ENCODE peak calls at places on chromosomes 2 and 18, in four cellular contexts. One of them, this sample, is unnamed.

GRCh38 chr18:36035253-36035652 is 32.1 kb downstream of the RPRD1A start:
- DNase-seq in CD8-positive, alpha-beta T cell: no peak
- DNase-seq in transverse colon: no peak
- DNase-seq in uterus: no peak
- DNase-seq in this sample: no peak

GRCh38 chr2:54545700-54546450 is 89.7 kb downstream of the SPTBN1 start:
- DNase-seq in CD8-positive, alpha-beta T cell: no peak
- DNase-seq in transverse colon: no peak
- DNase-seq in uterus: no peak
- DNase-seq in this sample: no peak

GRCh38 chr18:61949946-61950345 is 57.1 kb upstream of the RNF152 start:
- DNase-seq in CD8-positive, alpha-beta T cell: no peak
- DNase-seq in transverse colon: no peak
- DNase-seq in uterus: peak; percentile 46
- DNase-seq in this sample: no peak

GRCh38 chr2:231926761-231927565 is 767 bp upstream of the NPPC start:
- DNase-seq in CD8-positive, alpha-beta T cell: no peak
- DNase-seq in transverse colon: no peak
- DNase-seq in uterus: peak; percentile 31
- DNase-seq in this sample: peak; percentile 44

GRCh38 chr18:76977108-76977621 is 154.8 kb downstream of the ZNF236 start:
- DNase-seq in CD8-positive, alpha-beta T cell: no peak
- DNase-seq in transverse colon: peak; percentile 72
- DNase-seq in uterus: no peak
- DNase-seq in this sample: no peak

GRCh38 chr2:196478588-196478987 is 160.9 kb upstream of the CCDC150 start:
- DNase-seq in CD8-positive, alpha-beta T cell: no peak
- DNase-seq in transverse colon: no peak
- DNase-seq in uterus: no peak
- DNase-seq in this sample: no peak

GRCh38 chr2:241637233-241638062 is at the start of gene ATG4B:
- DNase-seq in CD8-positive, alpha-beta T cell: peak; percentile 69
- DNase-seq in transverse colon: peak; percentile 87
- DNase-seq in uterus: peak; percentile 84
- DNase-seq in this sample: peak; percentile 92

GRCh38 chr2:30232027-30232800 is 880 bp downstream of the LBH start:
- DNase-seq in CD8-positive, alpha-beta T cell: peak; percentile 73
- DNase-seq in transverse colon: peak; percentile 59
- DNase-seq in uterus: peak; percentile 75
- DNase-seq in this sample: peak; percentile 62

GRCh38 chr18:42477261-42477660 is 522.2 kb downstream of the PIK3C3 start:
- DNase-seq in CD8-positive, alpha-beta T cell: no peak
- DNase-seq in transverse colon: no peak
- DNase-seq in uterus: no peak
- DNase-seq in this sample: no peak

GRCh38 chr2:30979822-30980245 is 158.4 kb downstream of the GALNT14 start:
- DNase-seq in CD8-positive, alpha-beta T cell: no peak
- DNase-seq in transverse colon: no peak
- DNase-seq in uterus: peak; percentile 28
- DNase-seq in this sample: peak; percentile 51

GRCh38 chr2:105072039-105072438 is 34.2 kb downstream of the MRPS9 start:
- DNase-seq in CD8-positive, alpha-beta T cell: no peak
- DNase-seq in transverse colon: no peak
- DNase-seq in uterus: no peak
- DNase-seq in this sample: no peak

GRCh38 chr2:66445076-66445724 is 10.3 kb downstream of the MEIS1 start:
- DNase-seq in CD8-positive, alpha-beta T cell: no peak
- DNase-seq in transverse colon: no peak
- DNase-seq in uterus: peak; percentile 47
- DNase-seq in this sample: no peak

GRCh38 chr2:84757648-84758047 is 123.2 kb downstream of the TRABD2A start:
- DNase-seq in CD8-positive, alpha-beta T cell: no peak
- DNase-seq in transverse colon: no peak
- DNase-seq in uterus: no peak
- DNase-seq in this sample: no peak

GRCh38 chr18:5298156-5298852 is 2.8 kb upstream of the ZBTB14 start:
- DNase-seq in CD8-positive, alpha-beta T cell: no peak
- DNase-seq in transverse colon: no peak
- DNase-seq in uterus: no peak
- DNase-seq in this sample: peak; percentile 95

GRCh38 chr2:676647-677055 is 555 bp downstream of the TMEM18 start:
- DNase-seq in CD8-positive, alpha-beta T cell: peak; percentile 91
- DNase-seq in transverse colon: peak; percentile 99
- DNase-seq in uterus: peak; percentile 100
- DNase-seq in this sample: peak; percentile 99

GRCh38 chr2:88117976-88118375 is 9.9 kb downstream of the FABP1 start:
- DNase-seq in CD8-positive, alpha-beta T cell: no peak
- DNase-seq in transverse colon: no peak
- DNase-seq in uterus: no peak
- DNase-seq in this sample: no peak

GRCh38 chr2:235658371-235659174 is 164.7 kb downstream of the AGAP1 start:
- DNase-seq in CD8-positive, alpha-beta T cell: no peak
- DNase-seq in transverse colon: no peak
- DNase-seq in uterus: no peak
- DNase-seq in this sample: no peak

GRCh38 chr18:53754154-53754553 is 470.3 kb downstream of the MBD2 start:
- DNase-seq in CD8-positive, alpha-beta T cell: no peak
- DNase-seq in transverse colon: no peak
- DNase-seq in uterus: no peak
- DNase-seq in this sample: no peak

GRCh38 chr2:130252880-130253645 is 54.8 kb upstream of the TUBA3E start:
- DNase-seq in CD8-positive, alpha-beta T cell: no peak
- DNase-seq in transverse colon: peak; percentile 45
- DNase-seq in uterus: no peak
- DNase-seq in this sample: no peak

GRCh38 chr18:62716679-62717058 is 1.3 kb downstream of the PHLPP1 start:
- DNase-seq in CD8-positive, alpha-beta T cell: peak; percentile 34
- DNase-seq in transverse colon: peak; percentile 63
- DNase-seq in uterus: peak; percentile 46
- DNase-seq in this sample: peak; percentile 56

GRCh38 chr2:136310005-136310495 is 192.1 kb upstream of the CXCR4 start:
- DNase-seq in CD8-positive, alpha-beta T cell: no peak
- DNase-seq in transverse colon: no peak
- DNase-seq in uterus: no peak
- DNase-seq in this sample: no peak

GRCh38 chr2:229160180-229160579 is 110.9 kb downstream of the PID1 start:
- DNase-seq in CD8-positive, alpha-beta T cell: no peak
- DNase-seq in transverse colon: peak; percentile 64
- DNase-seq in uterus: no peak
- DNase-seq in this sample: no peak

GRCh38 chr2:38495880-38496279 is 106.8 kb downstream of the HNRNPLL start:
- DNase-seq in CD8-positive, alpha-beta T cell: no peak
- DNase-seq in transverse colon: no peak
- DNase-seq in uterus: no peak
- DNase-seq in this sample: no peak

GRCh38 chr2:99852376-99852934 is 289.9 kb downstream of the AFF3 start:
- DNase-seq in CD8-positive, alpha-beta T cell: no peak
- DNase-seq in transverse colon: no peak
- DNase-seq in uterus: no peak
- DNase-seq in this sample: no peak

GRCh38 chr18:43780782-43781340 is 503.6 kb upstream of the SYT4 start:
- DNase-seq in CD8-positive, alpha-beta T cell: no peak
- DNase-seq in transverse colon: no peak
- DNase-seq in uterus: no peak
- DNase-seq in this sample: no peak

GRCh38 chr2:37268111-37268510 is 36.7 kb downstream of the NDUFAF7 start:
- DNase-seq in CD8-positive, alpha-beta T cell: no peak
- DNase-seq in transverse colon: no peak
- DNase-seq in uterus: no peak
- DNase-seq in this sample: no peak

GRCh38 chr2:123851281-123851680 is 173.8 kb upstream of the CNTNAP5 start:
- DNase-seq in CD8-positive, alpha-beta T cell: no peak
- DNase-seq in transverse colon: no peak
- DNase-seq in uterus: no peak
- DNase-seq in this sample: no peak

GRCh38 chr18:77560334-77560970 is 310.8 kb downstream of the GALR1 start:
- DNase-seq in CD8-positive, alpha-beta T cell: no peak
- DNase-seq in transverse colon: no peak
- DNase-seq in uterus: no peak
- DNase-seq in this sample: no peak

GRCh38 chr2:238407566-238407965 is 19.2 kb upstream of the ASB1 start:
- DNase-seq in CD8-positive, alpha-beta T cell: no peak
- DNase-seq in transverse colon: no peak
- DNase-seq in uterus: no peak
- DNase-seq in this sample: no peak

GRCh38 chr2:241636983-241637232 is at the start of gene THAP4:
- DNase-seq in CD8-positive, alpha-beta T cell: peak; percentile 37
- DNase-seq in transverse colon: peak; percentile 72
- DNase-seq in uterus: no peak
- DNase-seq in this sample: peak; percentile 54

DNA sequence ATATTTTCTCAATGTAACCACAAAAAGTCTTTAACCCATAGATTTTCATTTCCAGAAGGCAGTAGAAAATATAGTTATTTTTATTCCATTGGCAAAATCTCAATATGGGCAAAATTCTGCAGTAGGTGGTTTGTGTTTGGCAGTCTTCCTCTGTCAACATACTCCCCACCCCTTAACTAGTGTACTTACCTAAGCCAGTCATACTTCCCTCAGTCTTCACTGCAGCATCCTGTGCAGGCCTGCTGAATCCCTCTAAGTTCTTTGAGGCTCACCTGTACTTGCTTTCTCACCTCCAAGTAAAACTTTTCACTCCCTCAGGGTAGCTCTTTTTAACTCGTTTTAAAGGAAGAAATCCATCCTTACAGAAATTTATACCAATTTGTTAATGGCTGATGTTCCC is 6.8 kb downstream of the CARF start:
- DNase-seq in CD8-positive, alpha-beta T cell: no peak
- DNase-seq in transverse colon: no peak
- DNase-seq in uterus: no peak
- DNase-seq in this sample: no peak
- H3K36me3 ChIP-seq in CD8-positive, alpha-beta T cell: no peaks in the 10 kb centered on the region
- H3K36me3 ChIP-seq in transverse colon: no peaks in the 10 kb centered on the region
- H3K36me3 ChIP-seq in uterus: no peaks in the 10 kb centered on the region
- H3K36me3 ChIP-seq in this sample: no peaks in the 10 kb centered on the region

DNA sequence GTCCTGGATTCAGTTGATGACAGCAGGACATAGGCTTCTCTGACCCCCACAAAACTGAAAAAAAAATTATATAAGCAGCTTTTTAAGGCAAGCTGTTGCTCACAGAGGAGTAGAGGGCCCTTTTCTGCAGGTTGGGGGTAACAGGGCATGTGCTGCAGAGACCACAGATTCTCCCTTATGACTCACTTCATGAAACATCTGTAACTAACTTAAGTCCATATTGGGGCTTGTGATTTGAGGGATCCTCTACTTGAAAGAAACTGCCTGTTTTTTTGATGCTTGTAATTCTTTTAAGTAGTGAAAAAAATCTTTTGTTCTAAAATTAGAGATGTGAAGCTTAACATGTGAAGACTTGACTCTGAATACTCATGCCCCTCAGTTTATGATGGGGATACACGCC is 33.4 kb downstream of the XRCC5 start:
- DNase-seq in CD8-positive, alpha-beta T cell: no peak
- DNase-seq in transverse colon: no peak
- DNase-seq in uterus: no peak
- DNase-seq in this sample: no peak
- H3K36me3 ChIP-seq in CD8-positive, alpha-beta T cell: peaks cover 49% of the 10 kb centered on the region
- H3K36me3 ChIP-seq in transverse colon: no peaks in the 10 kb centered on the region
- H3K36me3 ChIP-seq in uterus: no peaks in the 10 kb centered on the region
- H3K36me3 ChIP-seq in this sample: no peaks in the 10 kb centered on the region

GRCh38 chr2:230209422-230210051 is 10.2 kb downstream of the SP110 start:
- DNase-seq in CD8-positive, alpha-beta T cell: no peak
- DNase-seq in transverse colon: no peak
- DNase-seq in uterus: no peak
- DNase-seq in this sample: no peak
- H3K36me3 ChIP-seq in CD8-positive, alpha-beta T cell: peaks cover 97% of the 10 kb centered on the region
- H3K36me3 ChIP-seq in transverse colon: no peaks in the 10 kb centered on the region
- H3K36me3 ChIP-seq in uterus: no peaks in the 10 kb centered on the region
- H3K36me3 ChIP-seq in this sample: no peaks in the 10 kb centered on the region

DNA sequence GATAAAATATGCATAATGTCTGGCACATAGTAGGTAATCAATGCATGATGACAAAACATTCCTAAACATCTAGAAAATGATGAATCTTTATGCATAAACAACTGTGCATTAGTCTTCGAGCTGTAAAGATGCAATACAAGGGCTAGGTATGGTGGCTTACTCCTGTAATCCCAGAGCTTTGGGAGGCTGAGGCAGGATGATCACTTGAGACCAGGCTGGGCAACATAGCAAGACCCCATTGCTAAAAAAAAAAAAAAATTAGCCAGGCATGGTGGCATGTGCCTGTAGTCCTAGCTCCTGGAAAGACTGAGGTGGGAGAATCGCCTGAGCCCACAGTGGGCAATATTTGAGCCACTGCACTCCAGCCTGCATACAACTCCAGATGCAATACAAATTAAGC is 5.3 kb downstream of the TET3 start:
- DNase-seq in CD8-positive, alpha-beta T cell: no peak
- DNase-seq in transverse colon: no peak
- DNase-seq in uterus: no peak
- DNase-seq in this sample: no peak
- H3K36me3 ChIP-seq in CD8-positive, alpha-beta T cell: no peaks in the 10 kb centered on the region
- H3K36me3 ChIP-seq in transverse colon: no peaks in the 10 kb centered on the region
- H3K36me3 ChIP-seq in uterus: no peaks in the 10 kb centered on the region
- H3K36me3 ChIP-seq in this sample: no peaks in the 10 kb centered on the region

GRCh38 chr18:8639762-8640161 is 30.5 kb downstream of the RAB12 start:
- DNase-seq in CD8-positive, alpha-beta T cell: no peak
- DNase-seq in transverse colon: no peak
- DNase-seq in uterus: no peak
- DNase-seq in this sample: no peak
- H3K36me3 ChIP-seq in CD8-positive, alpha-beta T cell: peaks cover 11% of the 10 kb centered on the region
- H3K36me3 ChIP-seq in transverse colon: peaks cover 2% of the 10 kb centered on the region
- H3K36me3 ChIP-seq in uterus: no peaks in the 10 kb centered on the region
- H3K36me3 ChIP-seq in this sample: no peaks in the 10 kb centered on the region

DNA sequence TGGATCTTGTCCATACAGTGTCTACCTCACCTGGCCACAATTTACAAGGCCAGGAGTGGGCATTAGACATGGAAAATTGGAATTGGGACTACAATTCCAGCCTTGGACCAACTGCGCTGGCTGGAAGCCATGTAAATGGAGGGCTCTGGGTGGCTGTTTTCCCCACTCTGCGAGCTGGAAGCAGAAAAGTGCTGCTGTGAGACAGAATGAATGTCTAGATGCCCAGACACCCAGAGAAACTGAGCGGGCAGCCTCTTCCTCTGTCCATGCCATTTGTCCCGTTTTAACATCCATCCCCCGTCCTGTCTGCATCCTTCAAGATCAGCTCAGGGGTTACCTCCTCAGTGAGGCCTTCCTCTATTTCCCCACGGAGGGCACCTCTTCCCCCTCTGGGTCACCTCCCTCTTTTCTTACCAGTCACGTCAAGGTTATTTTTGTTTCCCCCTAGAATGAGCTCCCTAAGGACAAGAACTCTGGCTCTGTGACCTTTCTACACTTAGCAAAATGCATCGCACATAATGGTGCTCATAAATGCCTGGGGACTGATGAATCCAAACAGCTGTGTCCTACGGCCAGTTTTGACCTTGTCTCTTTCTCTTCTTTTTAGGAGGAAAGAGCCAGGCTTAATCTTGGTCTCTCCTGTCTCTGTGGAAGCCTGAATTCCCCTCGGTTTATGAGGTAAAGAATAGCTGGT is 41.2 kb downstream of the MCFD2 start:
- DNase-seq in CD8-positive, alpha-beta T cell: no peak
- DNase-seq in transverse colon: no peak
- DNase-seq in uterus: no peak
- DNase-seq in this sample: no peak
- H3K36me3 ChIP-seq in CD8-positive, alpha-beta T cell: no peaks in the 10 kb centered on the region
- H3K36me3 ChIP-seq in transverse colon: no peaks in the 10 kb centered on the region
- H3K36me3 ChIP-seq in uterus: no peaks in the 10 kb centered on the region
- H3K36me3 ChIP-seq in this sample: no peaks in the 10 kb centered on the region